ENCODE peak calls at places on chromosomes 16 and 17, in four cellular contexts. One of them, this sample, is unnamed.
A peak's percentile ranks its signal among the peaks of the same experiment; 100 is the strongest.

GRCh38 chr17:44152875-44153274 is 11.1 kb downstream of the HROB start:
- DNase-seq in left lung: no peak
- DNase-seq in fibroblast of lung: no peak
- DNase-seq in AG10803: no peak
- DNase-seq in this sample: no peak

GRCh38 chr16:11050536-11050935 is 106.2 kb downstream of the CLEC16A start:
- DNase-seq in left lung: no peak
- DNase-seq in fibroblast of lung: no peak
- DNase-seq in AG10803: no peak
- DNase-seq in this sample: no peak

GRCh38 chr16:35364263-35364662 is 1904.9 kb downstream of the TP53TG3F start:
- DNase-seq in left lung: no peak
- DNase-seq in fibroblast of lung: no peak
- DNase-seq in AG10803: no peak
- DNase-seq in this sample: no peak

GRCh38 chr17:41691031-41691777 is 2.5 kb downstream of the EIF1 start:
- DNase-seq in left lung: no peak
- DNase-seq in fibroblast of lung: no peak
- DNase-seq in AG10803: no peak
- DNase-seq in this sample: no peak

GRCh38 chr17:5825717-5826330 is 241.5 kb upstream of the NLRP1 start:
- DNase-seq in left lung: no peak
- DNase-seq in fibroblast of lung: peak; percentile 56
- DNase-seq in AG10803: no peak
- DNase-seq in this sample: no peak

GRCh38 chr17:42116705-42117396 is 4.3 kb downstream of the KAT2A start:
- DNase-seq in left lung: peak; percentile 86
- DNase-seq in fibroblast of lung: peak; percentile 60
- DNase-seq in AG10803: peak; percentile 78
- DNase-seq in this sample: peak; percentile 83

GRCh38 chr16:87832759-87833502 is 36.4 kb downstream of the SLC7A5 start:
- DNase-seq in left lung: peak; percentile 80
- DNase-seq in fibroblast of lung: no peak
- DNase-seq in AG10803: no peak
- DNase-seq in this sample: no peak

GRCh38 chr17:43784628-43785101 is 4.4 kb downstream of the CFAP97D1 start:
- DNase-seq in left lung: no peak
- DNase-seq in fibroblast of lung: peak; percentile 87
- DNase-seq in AG10803: peak; percentile 85
- DNase-seq in this sample: no peak

GRCh38 chr17:7340179-7340578 is 3.9 kb downstream of the ACAP1 start:
- DNase-seq in left lung: no peak
- DNase-seq in fibroblast of lung: no peak
- DNase-seq in AG10803: peak; percentile 50
- DNase-seq in this sample: no peak

GRCh38 chr16:22206847-22207714 is 1.0 kb downstream of the EEF2K start:
- DNase-seq in left lung: peak; percentile 88
- DNase-seq in fibroblast of lung: peak; percentile 80
- DNase-seq in AG10803: peak; percentile 67
- DNase-seq in this sample: no peak

GRCh38 chr16:1769402-1770300 is 1.7 kb downstream of the NME3 start:
- DNase-seq in left lung: no peak
- DNase-seq in fibroblast of lung: no peak
- DNase-seq in AG10803: no peak
- DNase-seq in this sample: peak; percentile 56
- H3K4me3 ChIP-seq in left lung: no peak overlapping the region
- H3K4me3 ChIP-seq in fibroblast of lung: peak overlapping the region; percentile 54
- H3K4me3 ChIP-seq in AG10803: no peak overlapping the region
- H3K4me3 ChIP-seq in this sample: no peak overlapping the region

GRCh38 chr17:17445296-17445924 is 31.4 kb upstream of the MED9 start:
- DNase-seq in left lung: no peak
- DNase-seq in fibroblast of lung: no peak
- DNase-seq in AG10803: no peak
- DNase-seq in this sample: no peak

GRCh38 chr17:17448076-17448475 is 28.7 kb upstream of the MED9 start:
- DNase-seq in left lung: no peak
- DNase-seq in fibroblast of lung: peak; percentile 18
- DNase-seq in AG10803: no peak
- DNase-seq in this sample: no peak

GRCh38 chr17:17446666-17447155 is 30.1 kb upstream of the MED9 start:
- DNase-seq in left lung: no peak
- DNase-seq in fibroblast of lung: no peak
- DNase-seq in AG10803: no peak
- DNase-seq in this sample: no peak

GRCh38 chr17:17447264-17447663 is 29.5 kb upstream of the MED9 start:
- DNase-seq in left lung: no peak
- DNase-seq in fibroblast of lung: no peak
- DNase-seq in AG10803: no peak
- DNase-seq in this sample: no peak

GRCh38 chr17:17445925-17446665 is 30.7 kb upstream of the MED9 start:
- DNase-seq in left lung: no peak
- DNase-seq in fibroblast of lung: peak; percentile 96
- DNase-seq in AG10803: peak; percentile 93
- DNase-seq in this sample: no peak
- TF ChIP-seq CTCF in left lung: no peak
- TF ChIP-seq CTCF in fibroblast of lung: no peak
- TF ChIP-seq CTCF in AG10803: peak; percentile 3
- TF ChIP-seq CTCF in this sample: no peak

GRCh38 chr16:30546115-30546514 is 11.5 kb upstream of the ZNF747 start:
- DNase-seq in left lung: peak; percentile 24
- DNase-seq in fibroblast of lung: no peak
- DNase-seq in AG10803: no peak
- DNase-seq in this sample: no peak
- H3K4me3 ChIP-seq in left lung: no peak overlapping the region
- H3K4me3 ChIP-seq in fibroblast of lung: no peak overlapping the region
- H3K4me3 ChIP-seq in AG10803: no peak overlapping the region
- H3K4me3 ChIP-seq in this sample: no peak overlapping the region

GRCh38 chr16:84471316-84471715 is 33.1 kb downstream of the MEAK7 start:
- DNase-seq in left lung: no peak
- DNase-seq in fibroblast of lung: no peak
- DNase-seq in AG10803: no peak
- DNase-seq in this sample: no peak

GRCh38 chr16:84475643-84476240 is 28.7 kb downstream of the MEAK7 start:
- DNase-seq in left lung: no peak
- DNase-seq in fibroblast of lung: no peak
- DNase-seq in AG10803: no peak
- DNase-seq in this sample: no peak

GRCh38 chr16:84467709-84468108 is 36.8 kb downstream of the MEAK7 start:
- DNase-seq in left lung: no peak
- DNase-seq in fibroblast of lung: no peak
- DNase-seq in AG10803: no peak
- DNase-seq in this sample: no peak

GRCh38 chr16:84467256-84467655 is 37.2 kb downstream of the MEAK7 start:
- DNase-seq in left lung: no peak
- DNase-seq in fibroblast of lung: no peak
- DNase-seq in AG10803: no peak
- DNase-seq in this sample: peak; percentile 9

GRCh38 chr16:84471966-84472365 is 32.5 kb downstream of the MEAK7 start:
- DNase-seq in left lung: no peak
- DNase-seq in fibroblast of lung: no peak
- DNase-seq in AG10803: no peak
- DNase-seq in this sample: peak; percentile 31
- TF ChIP-seq CTCF in left lung: no peak
- TF ChIP-seq CTCF in fibroblast of lung: no peak
- TF ChIP-seq CTCF in AG10803: no peak
- TF ChIP-seq CTCF in this sample: no peak

GRCh38 chr16:29290631-29291247 is 115.8 kb downstream of the NPIPB11 start:
- DNase-seq in left lung: peak; percentile 98
- DNase-seq in fibroblast of lung: peak; percentile 89
- DNase-seq in AG10803: peak; percentile 85
- DNase-seq in this sample: peak; percentile 12
- H3K4me3 ChIP-seq in left lung: no peak overlapping the region
- H3K4me3 ChIP-seq in fibroblast of lung: no peak overlapping the region
- H3K4me3 ChIP-seq in AG10803: peak overlapping the region; percentile 43
- H3K4me3 ChIP-seq in this sample: no peak overlapping the region